ENCODE peak calls at places on chromosomes 12 and 14, in four cellular contexts. W, C, V and U are unnamed samples.

GRCh38 chr12:56565510-56566101 is 44.0 kb downstream of the RBMS2 start:
- DNase-seq in W (peak; percentile 53), C (peak; percentile 54), V (no peak), U (no peak)

GRCh38 chr12:33546004-33546403 is 106.4 kb upstream of the SYT10 start:
- DNase-seq in W (no peak), C (no peak), V (no peak), U (no peak)

GRCh38 chr12:104521731-104522130 is 65.0 kb downstream of the CHST11 start:
- DNase-seq in W (no peak), C (no peak), V (no peak), U (peak; percentile 34)

GRCh38 chr12:111353603-111354295 is 15.1 kb downstream of the PHETA1 start:
- DNase-seq in W (no peak), C (no peak), V (no peak), U (no peak)

GRCh38 chr12:105334001-105334400 is 3.5 kb downstream of the C12orf75 start:
- DNase-seq in W (no peak), C (no peak), V (no peak), U (no peak)

GRCh38 chr12:31737763-31738162 is 8.9 kb upstream of the AMN1 start:
- DNase-seq in W (no peak), C (no peak), V (no peak), U (no peak)

GRCh38 chr12:52925717-52926595 is 21.1 kb upstream of the KRT8 start:
- DNase-seq in W (peak; percentile 77), C (no peak), V (no peak), U (no peak)

GRCh38 chr12:2641209-2641608 is 153.6 kb upstream of the FKBP4 start:
- DNase-seq in W (no peak), C (no peak), V (no peak), U (no peak)

GRCh38 chr12:107058190-107058589 is 35.2 kb downstream of the CRY1 start:
- DNase-seq in W (no peak), C (no peak), V (no peak), U (no peak)

GRCh38 chr14:27427796-27428195 is 830.0 kb upstream of the NOVA1 start:
- DNase-seq in W (no peak), C (peak; percentile 0), V (no peak), U (no peak)

GRCh38 chr12:62438098-62438692 is 28.4 kb upstream of the MON2 start:
- DNase-seq in W (peak; percentile 42), C (peak; percentile 65), V (peak; percentile 62), U (peak; percentile 49)

GRCh38 chr12:47121146-47121545 is 41.4 kb upstream of the AMIGO2 start:
- DNase-seq in W (no peak), C (no peak), V (no peak), U (no peak)

GRCh38 chr14:41297961-41298690 is 308.6 kb upstream of the LRFN5 start:
- DNase-seq in W (no peak), C (peak; percentile 40), V (no peak), U (no peak)

GRCh38 chr14:90091393-90091792 is 29.6 kb downstream of the KCNK13 start:
- DNase-seq in W (no peak), C (peak; percentile 40), V (no peak), U (peak; percentile 50)

GRCh38 chr14:104223101-104223809 is 84.9 kb downstream of the KIF26A start:
- DNase-seq in W (no peak), C (peak; percentile 78), V (no peak), U (peak; percentile 91)

GRCh38 chr12:6827982-6828670 is at the start of gene P3H3:
- DNase-seq in W (no peak), C (peak; percentile 76), V (no peak), U (peak; percentile 84)

GRCh38 chr14:102255401-102256190 is 49.4 kb downstream of the MOK start:
- DNase-seq in W (no peak), C (no peak), V (no peak), U (no peak)

GRCh38 chr14:103887170-103887501 is 39.8 kb upstream of the PPP1R13B start:
- DNase-seq in W (no peak), C (no peak), V (no peak), U (no peak)

GRCh38 chr12:5904969-5905368 is 40.1 kb downstream of the ANO2 start:
- DNase-seq in W (no peak), C (no peak), V (no peak), U (no peak)

GRCh38 chr14:105167303-105168092 is 1.1 kb downstream of the JAG2 start:
- DNase-seq in W (no peak), C (no peak), V (no peak), U (peak; percentile 83)

GRCh38 chr14:93788557-93789365 is 476 bp upstream of the PRIMA1 start:
- DNase-seq in W (no peak), C (peak; percentile 26), V (peak; percentile 49), U (peak; percentile 90)

GRCh38 chr14:93978735-93979134 is 2.4 kb upstream of the ASB2 start:
- DNase-seq in W (no peak), C (no peak), V (no peak), U (no peak)

GRCh38 chr14:93089501-93090269 is 26.0 kb downstream of the ITPK1 start:
- DNase-seq in W (no peak), C (no peak), V (no peak), U (no peak)

GRCh38 chr14:88791629-88792571 is 853 bp downstream of the EML5 start:
- DNase-seq in W (peak; percentile 29), C (no peak), V (peak; percentile 12), U (peak; percentile 43)

GRCh38 chr14:36271939-36272907 is 48.2 kb downstream of the MBIP start:
- DNase-seq in W (no peak), C (peak; percentile 38), V (no peak), U (peak; percentile 7)

GRCh38 chr12:26338574-26339572 is 143.5 kb downstream of the SSPN start:
- DNase-seq in W (no peak), C (no peak), V (no peak), U (no peak)

GRCh38 chr14:74955229-74955999 is at the start of gene PGF:
- DNase-seq in W (peak; percentile 52), C (peak; percentile 77), V (peak; percentile 54), U (peak; percentile 93)

GRCh38 chr12:62739266-62739831 is 195.6 kb downstream of the PPM1H start:
- DNase-seq in W (no peak), C (no peak), V (no peak), U (no peak)

GRCh38 chr12:125029756-125030358 is 35.4 kb upstream of the AACS start:
- DNase-seq in W (no peak), C (no peak), V (no peak), U (no peak)

GRCh38 chr14:70027785-70028428 is 148.7 kb downstream of the SMOC1 start:
- DNase-seq in W (peak; percentile 74), C (peak; percentile 65), V (peak; percentile 65), U (peak; percentile 88)

GRCh38 chr12:108616941-108617858 is 16.5 kb downstream of the SELPLG start:
- DNase-seq in W (no peak), C (peak; percentile 59), V (no peak), U (no peak)

GRCh38 chr12:32517966-32518365 is 118.6 kb downstream of the FGD4 start:
- DNase-seq in W (no peak), C (no peak), V (no peak), U (no peak)

GRCh38 chr14:92553456-92553855 is 39.9 kb downstream of the RIN3 start:
- DNase-seq in W (no peak), C (no peak), V (no peak), U (no peak)

DNA sequence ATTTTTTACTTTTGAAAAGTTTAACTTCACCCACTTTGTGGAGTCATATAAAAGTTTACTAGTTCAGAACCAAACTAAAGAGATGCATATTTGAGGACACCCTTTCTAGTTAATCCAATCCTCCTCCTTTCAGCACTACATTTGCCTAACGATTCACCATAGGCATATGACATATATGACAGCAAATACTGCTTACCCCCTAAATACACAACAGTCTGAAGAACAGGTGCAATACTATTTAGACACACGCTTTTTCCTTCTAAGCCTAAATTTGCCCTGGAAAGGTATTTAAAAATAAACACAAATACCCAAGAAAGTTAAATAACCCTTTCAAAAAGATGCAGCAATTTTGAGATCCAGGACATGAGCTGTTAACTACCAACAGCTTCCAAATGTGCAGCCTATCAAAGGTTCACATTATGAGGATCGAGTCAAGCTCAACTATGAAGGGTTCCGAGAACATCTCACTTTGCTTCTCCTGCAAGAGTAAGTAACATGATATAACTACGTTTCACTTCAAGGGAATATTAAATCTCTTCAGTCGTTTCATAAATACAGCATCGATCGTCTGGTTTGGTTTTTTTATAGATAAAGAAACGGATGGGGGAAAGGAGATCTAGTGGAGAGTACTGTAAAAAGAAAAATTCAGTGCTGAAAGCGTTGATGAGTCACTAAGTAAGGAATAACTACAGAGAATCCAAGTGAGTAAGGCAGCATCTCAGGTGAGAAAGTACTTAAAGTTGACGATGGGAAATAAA is 693 bp upstream of the AP4S1 start:
- DNase-seq in W (no peak), C (no peak), V (no peak), U (no peak)
- H3K9me3 ChIP-seq in W (no peaks in the 10 kb centered on the region), C (no peaks in the 10 kb centered on the region), V (peaks cover 19% of the 10 kb centered on the region), U (no peaks in the 10 kb centered on the region)

GRCh38 chr12:85322715-85323114 is 42.7 kb downstream of the ALX1 start:
- DNase-seq in W (no peak), C (peak; percentile 34), V (no peak), U (no peak)
- H3K9me3 ChIP-seq in W (no peaks in the 10 kb centered on the region), C (no peaks in the 10 kb centered on the region), V (no peaks in the 10 kb centered on the region), U (no peaks in the 10 kb centered on the region)

GRCh38 chr12:39883411-39883810 is 222.5 kb downstream of the SLC2A13 start:
- DNase-seq in W (no peak), C (no peak), V (no peak), U (no peak)
- H3K9me3 ChIP-seq in W (no peaks in the 10 kb centered on the region), C (no peaks in the 10 kb centered on the region), V (peaks cover 12% of the 10 kb centered on the region), U (no peaks in the 10 kb centered on the region)

GRCh38 chr14:99067141-99067920 is 204.7 kb downstream of the BCL11B start:
- DNase-seq in W (no peak), C (no peak), V (no peak), U (no peak)

GRCh38 chr14:99064262-99064954 is 207.6 kb downstream of the BCL11B start:
- DNase-seq in W (no peak), C (no peak), V (no peak), U (no peak)

GRCh38 chr14:99066378-99066777 is 205.6 kb downstream of the BCL11B start:
- DNase-seq in W (no peak), C (no peak), V (no peak), U (no peak)

GRCh38 chr14:99063620-99064225 is 208.3 kb downstream of the BCL11B start:
- DNase-seq in W (no peak), C (no peak), V (no peak), U (no peak)

GRCh38 chr14:99065551-99065950 is 206.4 kb downstream of the BCL11B start:
- DNase-seq in W (no peak), C (no peak), V (no peak), U (no peak)
- H3K9me3 ChIP-seq in W (no peaks in the 10 kb centered on the region), C (no peaks in the 10 kb centered on the region), V (no peaks in the 10 kb centered on the region), U (no peaks in the 10 kb centered on the region)

DNA sequence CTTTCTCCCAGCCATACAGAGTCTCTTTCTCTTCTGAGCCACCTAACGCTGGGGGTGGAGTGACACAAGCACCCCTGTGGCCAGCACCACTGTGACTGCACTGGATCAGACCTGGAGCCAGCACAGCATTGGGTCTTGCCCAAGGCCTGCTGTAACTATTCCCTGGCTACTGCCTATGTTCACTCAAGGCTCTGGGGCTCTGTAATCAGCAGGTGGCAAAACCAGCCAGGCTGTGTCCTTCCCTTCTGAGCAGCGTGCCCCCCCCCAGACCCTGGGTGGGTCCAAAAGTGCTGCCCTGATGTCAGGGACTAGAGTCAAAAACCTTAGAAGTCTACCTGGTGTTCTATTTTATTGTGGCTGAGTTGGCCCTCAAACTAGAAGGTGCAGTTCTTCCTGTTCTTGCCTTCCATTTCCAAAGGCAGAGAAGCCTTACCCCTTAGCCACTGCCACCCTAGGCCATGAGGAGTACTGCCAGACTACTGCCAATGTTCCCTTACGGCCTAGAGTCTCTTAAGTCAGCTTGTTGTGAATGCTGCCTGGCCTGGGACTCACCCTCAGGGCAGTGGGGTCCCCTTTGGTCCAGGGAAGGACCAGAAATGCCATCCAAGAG is 49.9 kb downstream of the PELI2 start:
- DNase-seq in W (no peak), C (no peak), V (no peak), U (no peak)
- H3K9me3 ChIP-seq in W (peaks cover 6% of the 10 kb centered on the region), C (peaks cover 6% of the 10 kb centered on the region), V (peaks cover 23% of the 10 kb centered on the region), U (no peaks in the 10 kb centered on the region)